ENCODE peak calls at places on chromosomes 13 and 19, in five cellular contexts. U is mesothelial cell of epicardium, I is HCEC 1CT, O is breast epithelium, B is foreskin melanocyte. J is an unnamed sample.

GRCh38 chr13:97114696-97115095 is 107.4 kb upstream of the MBNL2 start:
- DNase-seq in I (no peak), B (peak), O (no peak), U (no peak), J (no peak)

GRCh38 chr19:51012661-51013190 is 6.8 kb downstream of the KLK10 start:
- DNase-seq in O (no peak), U (no peak), B (no peak), I (no peak), J (no peak)

GRCh38 chr13:77506874-77507273 is 28.6 kb upstream of the SCEL start:
- DNase-seq in O (no peak), I (peak), B (no peak), U (no peak), J (no peak)

GRCh38 chr19:46714523-46715106 is 2.3 kb downstream of the PRKD2 start:
- DNase-seq in U (no peak), O (peak), I (no peak), B (no peak), J (no peak)

GRCh38 chr19:8323781-8324185 is 2.5 kb downstream of the RPS28 start:
- DNase-seq in U (no peak), O (no peak), I (no peak), B (no peak), J (no peak)

GRCh38 chr19:10603084-10603872 is 16.2 kb upstream of the AP1M2 start:
- DNase-seq in O (peak), U (no peak), B (no peak), I (no peak), J (no peak)

GRCh38 chr19:4971424-4971793 is 2.5 kb downstream of the KDM4B start:
- DNase-seq in U (no peak), O (no peak), I (no peak), B (no peak), J (no peak)

GRCh38 chr13:99505814-99506269 is 4.6 kb downstream of the TM9SF2 start:
- DNase-seq in B (peak), O (no peak), I (peak), U (no peak), J (no peak)

GRCh38 chr19:41296323-41296935 is 13.5 kb upstream of the CCDC97 start:
- DNase-seq in I (no peak), O (no peak), U (no peak), B (no peak), J (no peak)

GRCh38 chr13:105642511-105642958 is 892.9 kb downstream of the EFNB2 start:
- DNase-seq in O (no peak), B (no peak), I (no peak), U (no peak), J (no peak)

GRCh38 chr19:14102102-14102696 is 11.6 kb upstream of the SAMD1 start:
- DNase-seq in O (no peak), B (no peak), I (no peak), U (no peak), J (no peak)

GRCh38 chr13:41974262-41974900 is 13.5 kb upstream of the VWA8 start:
- DNase-seq in O (no peak), I (no peak), B (no peak), U (no peak), J (no peak)